ENCODE peak calls at places on chromosomes 7 and 10, in four cellular contexts. B is IMR-90, O is H9, Z is H1. Y is an unnamed sample.

GRCh38 chr10:13890233-13890616 is 303.5 kb downstream of the PRPF18 start:
- DNase-seq in O (no peak), Z (no peak), B (peak; percentile 71), Y (peak; percentile 42)

GRCh38 chr10:32948451-32948850 is 9.6 kb downstream of the ITGB1 start:
- DNase-seq in B (no peak), O (no peak), Z (no peak), Y (peak; percentile 73)

GRCh38 chr7:94182066-94182465 is 177.9 kb upstream of the BET1 start:
- DNase-seq in B (peak; percentile 98), Z (no peak), O (no peak), Y (peak; percentile 5)

GRCh38 chr7:93461350-93461749 is 113.2 kb downstream of the CALCR start:
- DNase-seq in O (no peak), B (no peak), Z (no peak), Y (peak; percentile 29)

GRCh38 chr10:33772370-33773331 is 438.2 kb upstream of the NRP1 start:
- DNase-seq in Z (peak; percentile 75), B (no peak), O (peak; percentile 62), Y (peak; percentile 42)

GRCh38 chr7:79786187-79786586 is 332.7 kb upstream of the MAGI2 start:
- DNase-seq in B (peak; percentile 7), O (no peak), Z (no peak), Y (no peak)

GRCh38 chr7:23341846-23342598 is 42.9 kb downstream of the MALSU1 start:
- DNase-seq in Z (no peak), B (peak; percentile 67), O (no peak), Y (no peak)

GRCh38 chr10:128657508-128657907 is 531.3 kb upstream of the MKI67 start:
- DNase-seq in Z (no peak), B (no peak), O (no peak), Y (no peak)

GRCh38 chr7:91128574-91129348 is 135.5 kb upstream of the FZD1 start:
- DNase-seq in Z (no peak), B (peak; percentile 38), O (no peak), Y (no peak)

GRCh38 chr10:93142534-93142933 is 68.8 kb downstream of the CYP26A1 start:
- DNase-seq in O (no peak), Z (no peak), B (no peak), Y (peak; percentile 10)
- H4K5ac ChIP-seq in O (no peak overlapping the region), Z (no peak overlapping the region), B (no peak overlapping the region), Y (no peak overlapping the region)

GRCh38 chr7:151592868-151593486 is 73.3 kb upstream of the RHEB start:
- DNase-seq in O (no peak), Z (no peak), B (peak; percentile 96), Y (no peak)

GRCh38 chr7:151591866-151592265 is 72.2 kb upstream of the RHEB start:
- DNase-seq in Z (no peak), O (no peak), B (no peak), Y (no peak)

GRCh38 chr7:151592330-151592729 is 72.6 kb upstream of the RHEB start:
- DNase-seq in O (no peak), Z (no peak), B (no peak), Y (no peak)

GRCh38 chr7:151590071-151590800 is 70.5 kb upstream of the RHEB start:
- DNase-seq in B (no peak), Z (no peak), O (no peak), Y (no peak)

DNA sequence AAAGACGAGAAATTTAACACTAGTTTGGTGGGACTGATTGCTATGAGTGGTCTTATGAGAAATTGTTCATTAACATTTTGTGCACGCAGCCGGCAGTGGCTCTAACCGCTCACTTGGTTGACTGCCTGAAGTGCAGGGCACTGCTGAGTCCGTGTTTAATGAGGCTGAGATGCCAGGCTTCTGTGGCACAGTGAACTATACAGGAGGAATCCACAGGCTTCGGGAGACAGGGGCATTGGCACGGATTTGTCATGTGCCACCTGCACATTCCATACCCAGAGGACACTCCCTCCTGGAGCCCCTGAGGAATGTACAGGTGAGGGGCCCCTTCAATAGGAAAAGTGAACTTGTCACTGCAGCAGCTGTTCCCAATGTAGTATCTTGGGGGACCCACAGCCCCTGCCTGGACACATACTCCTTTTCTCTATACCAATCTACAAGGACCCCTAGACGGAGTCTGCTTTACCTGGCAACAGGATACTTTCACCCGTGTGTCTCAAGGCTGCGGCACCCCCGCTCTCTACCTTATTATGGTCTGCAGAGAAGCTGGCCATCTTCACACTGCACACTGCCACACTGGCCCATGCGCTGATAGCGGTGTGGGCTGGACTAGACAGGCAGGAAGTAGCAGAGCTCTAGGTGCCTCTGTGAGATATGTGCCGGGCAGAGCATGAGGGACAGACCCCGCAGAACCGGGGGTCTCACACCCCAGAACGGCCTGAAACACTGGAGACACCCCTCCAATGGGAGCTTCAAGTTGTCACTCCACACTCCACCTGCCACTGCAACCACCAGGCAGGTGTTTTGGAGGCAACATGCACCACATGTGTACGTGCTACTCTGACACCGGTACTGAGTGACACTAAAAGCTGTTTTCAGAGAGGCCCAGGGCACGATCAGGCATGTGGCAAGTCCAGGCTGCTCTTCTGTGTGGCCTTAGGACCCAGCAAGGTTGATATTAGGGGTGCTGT is 71.4 kb upstream of the RHEB start:
- DNase-seq in O (no peak), B (no peak), Z (no peak), Y (no peak)
- H4K5ac ChIP-seq in O (no peak overlapping the region), B (peak overlapping the region; percentile 16), Z (no peak overlapping the region), Y (no peak overlapping the region)

DNA sequence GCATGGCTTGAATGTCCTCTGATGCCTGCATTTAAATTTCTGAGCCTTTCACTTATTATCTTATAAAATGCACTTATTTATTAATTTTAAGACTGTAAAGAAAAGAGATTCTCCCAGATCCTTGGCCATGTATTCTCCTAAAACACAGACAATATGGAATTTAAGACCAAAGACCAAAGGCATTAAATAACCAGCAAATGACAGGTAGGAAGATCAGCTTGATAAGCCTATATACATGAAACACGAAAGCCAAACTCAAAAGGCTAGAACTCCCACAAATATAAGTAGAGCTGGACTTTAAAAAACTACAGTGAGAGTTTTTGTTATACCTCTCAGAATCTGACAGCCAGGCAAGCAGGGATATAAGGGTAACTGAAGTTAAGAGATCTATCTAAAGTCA is 5.1 kb downstream of the ANXA11 start:
- DNase-seq in B (no peak), O (no peak), Z (no peak), Y (no peak)
- H4K5ac ChIP-seq in B (no peak overlapping the region), O (no peak overlapping the region), Z (no peak overlapping the region), Y (no peak overlapping the region)

GRCh38 chr10:12512292-12513002 is 163.1 kb downstream of the CAMK1D start:
- DNase-seq in B (no peak), Z (no peak), O (no peak), Y (no peak)

GRCh38 chr10:12513775-12514663 is 164.7 kb downstream of the CAMK1D start:
- DNase-seq in Z (no peak), B (peak; percentile 38), O (no peak), Y (peak; percentile 62)

GRCh38 chr10:12521423-12521822 is 172.1 kb downstream of the CAMK1D start:
- DNase-seq in B (no peak), O (no peak), Z (no peak), Y (no peak)

GRCh38 chr10:12513003-12513365 is 163.6 kb downstream of the CAMK1D start:
- DNase-seq in O (no peak), Z (no peak), B (no peak), Y (no peak)

DNA sequence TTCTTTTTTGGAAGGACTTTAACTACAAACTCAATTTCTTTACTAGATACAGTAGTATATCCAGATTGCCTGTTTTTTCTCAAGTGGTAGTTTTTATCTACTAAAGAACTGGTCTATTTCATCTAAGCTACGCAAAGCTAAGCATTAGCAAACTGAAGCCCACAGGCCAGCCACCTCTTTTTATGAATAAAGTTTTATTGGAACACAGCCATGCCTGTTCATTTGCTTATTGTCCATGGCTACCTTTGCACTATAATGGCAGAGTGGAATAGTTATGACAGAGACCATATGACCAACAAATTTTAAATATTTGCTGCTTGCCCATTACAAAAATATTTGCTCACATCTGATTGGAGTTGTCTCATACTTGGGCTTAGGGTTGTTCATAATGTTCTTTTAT is 168.7 kb downstream of the CAMK1D start:
- DNase-seq in Z (no peak), B (no peak), O (no peak), Y (no peak)
- H4K5ac ChIP-seq in Z (no peak overlapping the region), B (no peak overlapping the region), O (no peak overlapping the region), Y (no peak overlapping the region)